ENCODE peak calls at places on chromosomes 16 and 17, in seven cellular contexts. G, K, F, D, B, O and U are unnamed samples.

GRCh38 chr17:61593404-61593803 is 2.4 kb upstream of the NACA2 start:
- DNase-seq in G (no peak), K (no peak), F (no peak), D (no peak), B (no peak), O (no peak), U (no peak)

GRCh38 chr16:75203667-75204409 is 3.1 kb downstream of the CTRB2 start:
- DNase-seq in G (no peak), K (no peak), F (no peak), D (no peak), B (no peak), O (no peak), U (no peak)

GRCh38 chr17:45578516-45579455 is 88.3 kb upstream of the PLEKHM1 start:
- DNase-seq in G (no peak), K (no peak), F (peak; percentile 28), D (no peak), B (no peak), O (no peak), U (no peak)

GRCh38 chr16:75095204-75095621 is 21.4 kb downstream of the LDHD start:
- DNase-seq in G (no peak), K (no peak), F (no peak), D (no peak), B (no peak), O (no peak), U (no peak)

GRCh38 chr16:86664518-86665318 is 86.4 kb downstream of the FOXL1 start:
- DNase-seq in G (no peak), K (no peak), F (no peak), D (peak; percentile 81), B (no peak), O (no peak), U (no peak)

GRCh38 chr16:81823111-81823510 is 44.0 kb downstream of the PLCG2 start:
- DNase-seq in G (no peak), K (no peak), F (no peak), D (no peak), B (no peak), O (no peak), U (peak; percentile 67)

GRCh38 chr16:69329369-69330285 is 761 bp downstream of the PDF start:
- DNase-seq in G (no peak), K (no peak), F (no peak), D (no peak), B (no peak), O (peak; percentile 40), U (peak; percentile 7)

GRCh38 chr16:78731785-78732184 is 632.3 kb downstream of the WWOX start:
- DNase-seq in G (no peak), K (no peak), F (no peak), D (no peak), B (no peak), O (no peak), U (no peak)

GRCh38 chr16:88541831-88542230 is 28.4 kb upstream of the ZC3H18 start:
- DNase-seq in G (no peak), K (no peak), F (no peak), D (no peak), B (no peak), O (no peak), U (no peak)

GRCh38 chr17:35127751-35128514 is 6.5 kb downstream of the FNDC8 start:
- DNase-seq in G (no peak), K (peak; percentile 48), F (no peak), D (peak; percentile 96), B (peak; percentile 61), O (no peak), U (no peak)

GRCh38 chr16:1003551-1004347 is 22.2 kb downstream of the SOX8 start:
- DNase-seq in G (no peak), K (no peak), F (no peak), D (no peak), B (no peak), O (no peak), U (no peak)

GRCh38 chr16:74503412-74503811 is 82.1 kb upstream of the CLEC18B start:
- DNase-seq in G (no peak), K (no peak), F (no peak), D (no peak), B (no peak), O (peak; percentile 62), U (no peak)

GRCh38 chr17:40560592-40561293 is 4.5 kb downstream of the CCR7 start:
- DNase-seq in G (no peak), K (no peak), F (no peak), D (no peak), B (no peak), O (no peak), U (peak; percentile 76)

GRCh38 chr17:77423589-77424451 is 283.1 kb downstream of the SEC14L1 start:
- DNase-seq in G (peak; percentile 95), K (peak; percentile 89), F (no peak), D (peak; percentile 93), B (peak; percentile 74), O (no peak), U (no peak)

GRCh38 chr16:66610111-66610820 is 5.8 kb downstream of the CMTM3 start:
- DNase-seq in G (no peak), K (no peak), F (no peak), D (no peak), B (no peak), O (no peak), U (no peak)

GRCh38 chr17:64155090-64155630 is 25.2 kb upstream of the ERN1 start:
- DNase-seq in G (no peak), K (no peak), F (no peak), D (no peak), B (no peak), O (no peak), U (no peak)

DNA sequence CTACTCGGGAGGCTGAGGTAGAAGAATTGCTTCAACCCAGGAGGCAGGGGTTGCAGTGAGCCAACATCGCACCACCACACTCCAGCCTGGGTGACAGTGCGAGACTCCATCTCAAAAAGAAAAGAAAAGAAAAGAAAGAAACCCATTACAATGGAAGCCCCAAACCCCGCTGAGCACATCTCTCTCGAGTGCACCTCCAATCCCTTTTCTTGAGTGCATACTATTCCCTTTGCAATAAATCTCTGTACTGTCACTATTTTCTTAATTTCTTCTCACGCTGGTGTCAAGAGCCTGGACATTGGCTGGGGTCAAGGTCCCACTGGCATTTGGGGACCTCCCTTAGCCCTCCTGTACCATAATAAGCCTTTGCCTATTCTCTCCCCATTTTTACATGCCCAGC is 398.4 kb upstream of the EEF2KMT start:
- DNase-seq in G (no peak), K (no peak), F (no peak), D (no peak), B (no peak), O (no peak), U (no peak)
- TF ChIP-seq CTCF in G (no peak), K (no peak), F (no peak), D (no peak), B (no peak), O (no peak), U (no peak)

GRCh38 chr17:82645516-82645915 is 2.7 kb downstream of the WDR45B start:
- DNase-seq in G (no peak), K (no peak), F (no peak), D (no peak), B (no peak), O (no peak), U (no peak)

GRCh38 chr17:82648165-82648668 is at the start of gene WDR45B:
- DNase-seq in G (peak; percentile 95), K (peak; percentile 89), F (peak; percentile 99), D (peak; percentile 95), B (peak; percentile 95), O (peak; percentile 98), U (peak; percentile 82)

GRCh38 chr17:82649501-82650261 is 1.4 kb upstream of the WDR45B start:
- DNase-seq in G (no peak), K (no peak), F (no peak), D (no peak), B (no peak), O (no peak), U (no peak)

GRCh38 chr17:82648761-82649474 is 674 bp upstream of the WDR45B start:
- DNase-seq in G (peak; percentile 77), K (peak; percentile 56), F (peak; percentile 77), D (no peak), B (peak; percentile 47), O (peak; percentile 54), U (peak; percentile 53)

DNA sequence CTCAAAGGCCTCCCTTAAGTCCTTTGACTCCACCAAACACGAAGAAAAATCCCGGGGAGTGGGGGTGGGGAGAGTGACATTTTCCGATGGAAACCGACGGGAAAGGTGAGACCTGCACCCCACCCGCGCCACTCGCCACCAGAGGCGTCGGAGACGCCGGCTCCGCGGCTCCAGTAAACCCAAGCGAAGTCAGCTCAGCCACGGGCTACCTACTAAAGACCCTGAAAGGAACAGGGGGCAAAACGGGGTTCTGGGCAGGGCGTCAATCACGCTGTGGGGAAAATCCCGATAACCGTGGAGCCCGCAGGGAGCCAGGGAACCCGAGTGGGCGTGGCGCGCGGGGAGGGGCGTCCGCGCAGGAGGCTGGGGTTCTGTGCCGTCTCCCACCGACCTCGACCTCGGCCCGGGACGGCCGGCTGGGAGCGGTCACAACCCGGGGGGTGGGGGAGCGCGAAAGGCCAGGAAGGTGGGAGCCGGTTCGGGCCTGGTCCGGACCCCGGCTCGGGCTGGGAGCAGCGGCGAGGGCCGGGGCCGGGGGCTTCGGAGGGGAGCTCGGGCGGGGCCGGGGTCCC is 565 bp downstream of the WDR45B start:
- DNase-seq in G (no peak), K (no peak), F (no peak), D (no peak), B (peak; percentile 41), O (peak; percentile 39), U (peak; percentile 57)
- TF ChIP-seq CTCF in G (no peak), K (no peak), F (no peak), D (peak; percentile 16), B (no peak), O (no peak), U (no peak)

DNA sequence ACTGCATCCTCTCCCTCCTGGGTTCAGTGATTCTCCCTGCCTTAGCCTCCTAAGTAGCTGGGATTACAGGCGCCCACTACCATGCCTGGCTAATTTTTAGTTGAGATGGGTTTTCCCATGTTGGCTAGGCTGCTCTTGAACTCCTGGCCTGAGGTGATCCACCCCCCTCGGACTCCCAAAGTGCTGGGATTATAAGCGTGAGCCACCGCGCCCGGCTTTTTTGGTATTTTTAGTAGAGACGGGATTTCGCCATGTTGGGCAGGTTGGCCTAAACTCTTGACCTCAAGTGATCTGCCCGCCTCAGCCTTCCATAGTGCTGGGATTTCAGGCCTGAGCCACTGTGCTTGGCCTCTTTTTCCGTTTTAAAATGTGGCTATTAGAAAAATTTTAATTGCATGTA is 343.8 kb upstream of the RBFOX1 start:
- DNase-seq in G (no peak), K (no peak), F (no peak), D (no peak), B (no peak), O (no peak), U (no peak)
- TF ChIP-seq CTCF in G (no peak), K (no peak), F (no peak), D (no peak), B (no peak), O (no peak), U (no peak)

DNA sequence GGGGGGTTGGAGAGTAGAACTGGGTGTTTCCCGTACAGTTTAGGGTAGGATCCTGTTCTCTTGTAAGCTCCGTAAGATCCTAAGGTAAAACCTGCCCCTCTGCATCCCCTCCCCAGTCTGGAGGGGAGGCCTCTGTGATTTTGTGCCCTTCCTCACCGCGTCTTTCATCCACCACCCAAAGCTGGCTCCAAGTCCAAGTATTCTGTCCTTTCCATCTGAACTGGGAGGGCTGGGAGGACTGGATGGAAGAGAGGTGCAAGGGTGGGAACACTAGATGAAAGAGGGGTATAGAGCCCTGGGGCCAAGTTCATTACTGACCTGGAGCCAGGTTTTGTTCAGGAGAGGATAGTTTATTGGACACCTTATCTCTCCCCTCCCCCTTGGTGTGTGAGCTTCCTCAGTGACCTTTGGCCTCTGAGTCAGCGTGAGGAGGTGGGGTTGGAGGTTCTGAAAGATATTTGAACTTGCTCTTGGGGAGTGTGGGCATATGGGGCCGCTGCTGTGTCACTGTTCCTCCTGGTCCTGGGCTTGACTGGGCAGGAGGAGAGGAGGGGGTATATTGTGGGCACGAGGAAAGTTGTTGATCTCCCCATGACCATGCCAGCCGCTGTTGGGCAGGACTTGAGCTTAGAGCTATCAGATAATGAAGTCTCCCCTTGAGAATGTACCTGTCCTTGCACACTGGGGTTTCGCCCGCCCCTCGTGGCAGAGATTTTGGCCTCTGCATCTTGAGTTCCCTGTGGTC is 1.6 kb downstream of the LASP1 start:
- DNase-seq in G (peak; percentile 74), K (peak; percentile 75), F (peak; percentile 75), D (no peak), B (peak; percentile 80), O (peak; percentile 28), U (no peak)
- TF ChIP-seq CTCF in G (no peak), K (no peak), F (no peak), D (no peak), B (no peak), O (no peak), U (no peak)